ENCODE peak calls at places on chromosomes 1 and 21, in seven cellular contexts. One of them, this sample, is unnamed.

GRCh38 chr1:74679811-74680210 is 6.2 kb upstream of the ERICH3 start:
- DNase-seq in lung: no peak
- DNase-seq in esophagus squamous epithelium: no peak
- DNase-seq in heart right ventricle: no peak
- DNase-seq in IMR-90: no peak
- DNase-seq in coronary artery: no peak
- DNase-seq in cardiac muscle cell: no peak
- DNase-seq in this sample: no peak

GRCh38 chr1:85581802-85582686 is 1.5 kb downstream of the CCN1 start:
- DNase-seq in lung: peak
- DNase-seq in coronary artery: no peak
- DNase-seq in heart right ventricle: no peak
- DNase-seq in cardiac muscle cell: peak
- DNase-seq in IMR-90: peak
- DNase-seq in esophagus squamous epithelium: no peak
- DNase-seq in this sample: no peak

GRCh38 chr1:182698977-182699672 is 14.7 kb upstream of the RGS8 start:
- DNase-seq in coronary artery: peak
- DNase-seq in IMR-90: no peak
- DNase-seq in esophagus squamous epithelium: no peak
- DNase-seq in heart right ventricle: peak
- DNase-seq in lung: no peak
- DNase-seq in cardiac muscle cell: no peak
- DNase-seq in this sample: no peak

GRCh38 chr1:245599413-245600174 is 444.8 kb downstream of the KIF26B start:
- DNase-seq in coronary artery: peak
- DNase-seq in esophagus squamous epithelium: no peak
- DNase-seq in heart right ventricle: peak
- DNase-seq in lung: peak
- DNase-seq in IMR-90: peak
- DNase-seq in cardiac muscle cell: no peak
- DNase-seq in this sample: no peak

GRCh38 chr1:182781849-182782586 is 7.6 kb upstream of the NPL start:
- DNase-seq in esophagus squamous epithelium: no peak
- DNase-seq in lung: peak
- DNase-seq in cardiac muscle cell: peak
- DNase-seq in IMR-90: peak
- DNase-seq in coronary artery: peak
- DNase-seq in heart right ventricle: peak
- DNase-seq in this sample: peak

GRCh38 chr1:65197636-65198035 is 49.6 kb downstream of the AK4 start:
- DNase-seq in IMR-90: no peak
- DNase-seq in coronary artery: no peak
- DNase-seq in heart right ventricle: no peak
- DNase-seq in cardiac muscle cell: no peak
- DNase-seq in lung: no peak
- DNase-seq in esophagus squamous epithelium: no peak
- DNase-seq in this sample: no peak

GRCh38 chr1:209250970-209251636 is 332.4 kb upstream of the CAMK1G start:
- DNase-seq in esophagus squamous epithelium: no peak
- DNase-seq in heart right ventricle: no peak
- DNase-seq in IMR-90: no peak
- DNase-seq in lung: no peak
- DNase-seq in cardiac muscle cell: no peak
- DNase-seq in coronary artery: no peak
- DNase-seq in this sample: no peak

GRCh38 chr1:173477286-173478098 is at the start of gene PRDX6:
- DNase-seq in cardiac muscle cell: peak
- DNase-seq in coronary artery: peak
- DNase-seq in esophagus squamous epithelium: peak
- DNase-seq in IMR-90: peak
- DNase-seq in heart right ventricle: no peak
- DNase-seq in lung: peak
- DNase-seq in this sample: peak

GRCh38 chr1:37673920-37674319 is 18.4 kb upstream of the CDCA8 start:
- DNase-seq in lung: no peak
- DNase-seq in IMR-90: no peak
- DNase-seq in esophagus squamous epithelium: no peak
- DNase-seq in heart right ventricle: no peak
- DNase-seq in cardiac muscle cell: no peak
- DNase-seq in coronary artery: no peak
- DNase-seq in this sample: peak

GRCh38 chr21:45041351-45041805 is 33.0 kb upstream of the ADARB1 start:
- DNase-seq in IMR-90: peak
- DNase-seq in coronary artery: peak
- DNase-seq in esophagus squamous epithelium: no peak
- DNase-seq in lung: peak
- DNase-seq in cardiac muscle cell: no peak
- DNase-seq in heart right ventricle: peak
- DNase-seq in this sample: no peak

GRCh38 chr1:30877205-30877912 is 31.2 kb downstream of the SDC3 start:
- DNase-seq in esophagus squamous epithelium: no peak
- DNase-seq in coronary artery: no peak
- DNase-seq in cardiac muscle cell: no peak
- DNase-seq in heart right ventricle: peak
- DNase-seq in IMR-90: peak
- DNase-seq in lung: peak
- DNase-seq in this sample: no peak

GRCh38 chr1:15011160-15011559 is 142.4 kb upstream of the TMEM51 start:
- DNase-seq in esophagus squamous epithelium: no peak
- DNase-seq in coronary artery: no peak
- DNase-seq in heart right ventricle: no peak
- DNase-seq in cardiac muscle cell: no peak
- DNase-seq in IMR-90: no peak
- DNase-seq in lung: no peak
- DNase-seq in this sample: no peak

GRCh38 chr1:6831368-6831767 is 46.1 kb downstream of the CAMTA1 start:
- DNase-seq in lung: no peak
- DNase-seq in esophagus squamous epithelium: no peak
- DNase-seq in heart right ventricle: no peak
- DNase-seq in cardiac muscle cell: no peak
- DNase-seq in coronary artery: no peak
- DNase-seq in IMR-90: no peak
- DNase-seq in this sample: no peak

GRCh38 chr1:52403566-52404115 is 582 bp downstream of the ORC1 start:
- DNase-seq in coronary artery: no peak
- DNase-seq in cardiac muscle cell: no peak
- DNase-seq in esophagus squamous epithelium: no peak
- DNase-seq in IMR-90: peak
- DNase-seq in heart right ventricle: no peak
- DNase-seq in lung: peak
- DNase-seq in this sample: no peak

GRCh38 chr1:171736204-171736603 is 5.7 kb downstream of the VAMP4 start:
- DNase-seq in cardiac muscle cell: no peak
- DNase-seq in lung: no peak
- DNase-seq in IMR-90: no peak
- DNase-seq in coronary artery: no peak
- DNase-seq in heart right ventricle: no peak
- DNase-seq in esophagus squamous epithelium: no peak
- DNase-seq in this sample: no peak

GRCh38 chr1:68231627-68232303 is 558 bp downstream of the WLS start:
- DNase-seq in lung: peak
- DNase-seq in coronary artery: peak
- DNase-seq in heart right ventricle: peak
- DNase-seq in IMR-90: peak
- DNase-seq in cardiac muscle cell: peak
- DNase-seq in esophagus squamous epithelium: no peak
- DNase-seq in this sample: no peak

GRCh38 chr21:35933466-35933865 is 126.9 kb downstream of the SETD4 start:
- DNase-seq in cardiac muscle cell: no peak
- DNase-seq in coronary artery: peak
- DNase-seq in esophagus squamous epithelium: no peak
- DNase-seq in IMR-90: peak
- DNase-seq in lung: peak
- DNase-seq in heart right ventricle: peak
- DNase-seq in this sample: no peak

GRCh38 chr1:179031855-179032513 is 6.3 kb downstream of the FAM20B start:
- DNase-seq in IMR-90: peak
- DNase-seq in coronary artery: no peak
- DNase-seq in lung: no peak
- DNase-seq in cardiac muscle cell: no peak
- DNase-seq in esophagus squamous epithelium: no peak
- DNase-seq in heart right ventricle: no peak
- DNase-seq in this sample: no peak

GRCh38 chr1:203671047-203671446 is 44.4 kb downstream of the ATP2B4 start:
- DNase-seq in IMR-90: peak
- DNase-seq in lung: no peak
- DNase-seq in esophagus squamous epithelium: no peak
- DNase-seq in coronary artery: no peak
- DNase-seq in cardiac muscle cell: no peak
- DNase-seq in heart right ventricle: no peak
- DNase-seq in this sample: no peak

GRCh38 chr21:33289199-33289819 is 23.1 kb downstream of the IL10RB start:
- DNase-seq in lung: no peak
- DNase-seq in heart right ventricle: no peak
- DNase-seq in coronary artery: no peak
- DNase-seq in cardiac muscle cell: no peak
- DNase-seq in esophagus squamous epithelium: no peak
- DNase-seq in IMR-90: peak
- DNase-seq in this sample: no peak

GRCh38 chr1:243783714-243784113 is 66.3 kb downstream of the AKT3 start:
- DNase-seq in esophagus squamous epithelium: no peak
- DNase-seq in heart right ventricle: no peak
- DNase-seq in IMR-90: no peak
- DNase-seq in lung: no peak
- DNase-seq in cardiac muscle cell: no peak
- DNase-seq in coronary artery: no peak
- DNase-seq in this sample: no peak

DNA sequence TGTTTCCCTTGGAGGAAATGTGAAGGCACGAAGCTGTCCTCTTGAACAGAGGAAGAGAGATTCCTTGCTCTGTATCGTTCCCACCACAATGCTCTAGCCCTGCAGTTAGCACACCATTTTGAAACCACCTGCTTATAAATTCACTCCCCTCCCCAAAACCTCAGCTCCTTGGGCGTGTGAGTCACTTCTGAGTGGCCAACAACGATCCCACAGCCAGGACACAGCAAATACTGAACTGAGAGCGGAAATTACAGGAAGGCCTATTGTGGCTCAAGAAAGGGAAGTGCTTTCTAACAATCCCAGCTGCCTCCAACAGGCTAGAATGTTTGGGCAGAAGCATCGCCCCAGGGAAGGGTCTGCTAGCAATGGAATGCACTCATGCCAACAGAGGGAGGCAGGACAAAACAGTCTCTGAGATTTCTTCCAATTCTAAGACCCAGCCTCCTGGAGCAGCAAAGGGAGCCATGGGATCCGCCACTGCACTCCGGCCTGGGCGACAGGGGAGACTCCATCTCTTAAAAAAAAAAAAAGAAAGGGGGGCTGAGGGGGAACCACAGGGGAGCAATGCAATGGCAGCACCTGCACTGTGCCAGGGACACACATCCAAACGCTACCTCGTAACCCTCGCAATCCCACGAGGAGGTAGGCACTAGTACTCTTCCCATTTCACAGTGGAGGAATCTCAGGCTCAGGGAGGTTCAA is 1.9 kb downstream of the TMEM53 start:
- DNase-seq in lung: peak
- DNase-seq in cardiac muscle cell: no peak
- DNase-seq in coronary artery: peak
- DNase-seq in heart right ventricle: no peak
- DNase-seq in IMR-90: peak
- DNase-seq in esophagus squamous epithelium: no peak
- DNase-seq in this sample: no peak
- H3K4me3 ChIP-seq in lung: no peak
- H3K4me3 ChIP-seq in cardiac muscle cell: no peak
- H3K4me3 ChIP-seq in coronary artery: no peak
- H3K4me3 ChIP-seq in heart right ventricle: no peak
- H3K4me3 ChIP-seq in IMR-90: no peak
- H3K4me3 ChIP-seq in esophagus squamous epithelium: peak
- H3K4me3 ChIP-seq in this sample: no peak

DNA sequence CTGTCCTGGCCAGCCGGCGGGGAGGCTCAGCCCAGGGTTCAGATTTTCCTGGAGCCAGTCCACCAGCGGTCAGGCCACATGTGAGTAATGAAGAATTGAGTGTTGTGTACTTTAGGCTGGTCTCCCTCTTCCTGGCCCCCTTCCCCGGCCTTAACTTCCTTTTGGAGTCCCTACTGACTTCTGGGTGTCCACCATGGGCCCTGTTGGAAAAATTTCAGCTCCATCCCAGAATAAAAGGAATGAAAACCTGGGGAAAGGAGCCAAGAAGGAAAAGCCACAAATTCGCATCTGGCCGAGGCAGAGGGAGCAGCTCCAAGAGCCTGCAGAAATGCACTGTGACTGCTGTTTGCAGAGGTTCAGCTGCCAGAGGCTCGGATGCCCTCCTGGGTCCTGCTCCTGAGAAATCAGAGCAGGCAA is 35.5 kb upstream of the HHAT start:
- DNase-seq in IMR-90: peak
- DNase-seq in heart right ventricle: peak
- DNase-seq in coronary artery: peak
- DNase-seq in cardiac muscle cell: no peak
- DNase-seq in lung: peak
- DNase-seq in esophagus squamous epithelium: no peak
- DNase-seq in this sample: no peak
- H3K27ac ChIP-seq in IMR-90: no peak
- H3K27ac ChIP-seq in heart right ventricle: no peak
- H3K27ac ChIP-seq in coronary artery: peak
- H3K27ac ChIP-seq in cardiac muscle cell: no peak
- H3K27ac ChIP-seq in lung: no peak
- H3K27ac ChIP-seq in esophagus squamous epithelium: peak
- H3K27ac ChIP-seq in this sample: no peak

DNA sequence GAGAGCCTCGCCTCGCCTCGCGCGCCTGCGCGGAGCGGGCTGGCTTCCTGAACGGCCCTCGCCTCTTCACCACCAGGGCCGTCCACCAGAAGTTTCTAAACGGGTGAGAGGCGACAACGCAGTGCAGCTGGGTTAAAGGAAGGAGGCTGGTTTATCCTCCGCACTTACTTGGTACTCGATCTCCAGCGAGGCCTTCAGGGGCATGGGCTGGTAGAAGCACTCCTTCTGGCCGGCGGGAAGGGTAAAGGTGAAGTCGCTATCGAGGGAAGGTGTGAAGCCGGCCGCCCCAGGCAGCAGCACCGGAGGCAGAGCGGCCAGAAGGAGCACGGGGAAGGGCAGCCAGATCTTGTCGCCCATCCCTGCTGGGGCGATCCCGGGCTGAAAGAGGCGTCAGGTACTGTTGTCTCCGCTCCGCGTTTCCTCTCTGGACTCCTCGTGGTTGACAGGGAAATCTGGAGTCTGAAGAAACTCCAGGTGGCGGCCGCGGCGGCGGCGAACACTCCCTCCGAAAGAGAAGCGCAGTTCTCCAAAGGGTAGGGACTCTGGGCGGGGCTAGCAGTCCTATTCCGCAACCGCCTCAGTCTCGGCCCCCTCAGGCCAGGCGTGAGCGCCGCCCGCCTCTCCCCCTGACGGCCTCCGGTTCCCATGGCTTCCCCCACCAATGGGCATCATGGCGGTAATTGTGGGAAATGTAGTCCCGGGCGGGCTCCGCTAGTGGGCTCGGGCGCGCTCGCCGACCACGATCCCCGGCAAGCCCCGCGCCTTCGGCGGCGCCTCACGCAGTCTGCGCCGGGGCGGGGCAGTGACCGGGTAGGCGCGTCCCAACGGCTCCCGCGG is at the start of gene TMED5:
- DNase-seq in esophagus squamous epithelium: peak
- DNase-seq in coronary artery: peak
- DNase-seq in heart right ventricle: peak
- DNase-seq in IMR-90: peak
- DNase-seq in cardiac muscle cell: peak
- DNase-seq in lung: peak
- DNase-seq in this sample: peak
- TF ChIP-seq CTCF in esophagus squamous epithelium: peak
- TF ChIP-seq CTCF in coronary artery: no peak
- TF ChIP-seq CTCF in heart right ventricle: peak
- TF ChIP-seq CTCF in IMR-90: peak
- TF ChIP-seq CTCF in cardiac muscle cell: peak
- TF ChIP-seq CTCF in lung: no peak
- TF ChIP-seq CTCF in this sample: peak

GRCh38 chr21:34913786-34914185 is 135.3 kb downstream of the RUNX1 start:
- DNase-seq in coronary artery: no peak
- DNase-seq in IMR-90: peak
- DNase-seq in heart right ventricle: no peak
- DNase-seq in lung: no peak
- DNase-seq in esophagus squamous epithelium: no peak
- DNase-seq in cardiac muscle cell: no peak
- DNase-seq in this sample: no peak
- H3K4me3 ChIP-seq in coronary artery: no peak
- H3K4me3 ChIP-seq in IMR-90: no peak
- H3K4me3 ChIP-seq in heart right ventricle: no peak
- H3K4me3 ChIP-seq in lung: no peak
- H3K4me3 ChIP-seq in esophagus squamous epithelium: no peak
- H3K4me3 ChIP-seq in cardiac muscle cell: no peak
- H3K4me3 ChIP-seq in this sample: no peak